ENCODE peak calls at places on chromosomes 4 and X, in six cellular contexts. M is aorta; B is mammary epithelial cell; O is lung; W is CD4-positive, alpha-beta T cell; J is HCT116. D is an unnamed sample.

GRCh38 chrX:47373198-47373597 is 2.8 kb downstream of the ZNF157 start:
- DNase-seq in M (no peak), B (no peak), O (no peak), W (no peak), J (no peak), D (no peak)

GRCh38 chr4:70359115-70359661 is 1.4 kb upstream of the SMR3A start:
- DNase-seq in M (no peak), B (peak; percentile 7), O (no peak), W (no peak), J (no peak), D (no peak)

GRCh38 chr4:173448103-173448502 is 49.2 kb upstream of the SCRG1 start:
- DNase-seq in M (no peak), B (no peak), O (no peak), W (no peak), J (no peak), D (peak; percentile 77)

GRCh38 chr4:94127707-94128328 is 79.8 kb upstream of the SMARCAD1 start:
- DNase-seq in M (no peak), B (peak; percentile 19), O (no peak), W (no peak), J (peak; percentile 50), D (no peak)

GRCh38 chr4:150306719-150307118 is 228.5 kb downstream of the DCLK2 start:
- DNase-seq in M (no peak), B (no peak), O (no peak), W (no peak), J (no peak), D (no peak)

GRCh38 chr4:40552536-40552935 is 77.1 kb downstream of the RBM47 start:
- DNase-seq in M (no peak), B (no peak), O (no peak), W (no peak), J (no peak), D (peak; percentile 56)

GRCh38 chr4:7470111-7470510 is 35.4 kb upstream of the PSAPL1 start:
- DNase-seq in M (no peak), B (no peak), O (no peak), W (no peak), J (no peak), D (no peak)

GRCh38 chr4:146495277-146495676 is 26.5 kb downstream of the SLC10A7 start:
- DNase-seq in M (no peak), B (peak; percentile 11), O (no peak), W (no peak), J (no peak), D (no peak)

GRCh38 chr4:10085828-10086505 is 30.6 kb downstream of the WDR1 start:
- DNase-seq in M (peak; percentile 33), B (no peak), O (no peak), W (no peak), J (no peak), D (no peak)

GRCh38 chrX:85024044-85024443 is 20.4 kb downstream of the APOOL start:
- DNase-seq in M (no peak), B (no peak), O (no peak), W (no peak), J (no peak), D (no peak)

GRCh38 chrX:124018031-124018430 is 56.5 kb downstream of the STAG2 start:
- DNase-seq in M (no peak), B (no peak), O (no peak), W (no peak), J (no peak), D (no peak)

GRCh38 chr4:173360587-173361221 is 10.1 kb upstream of the SAP30 start:
- DNase-seq in M (no peak), B (no peak), O (no peak), W (no peak), J (no peak), D (no peak)

GRCh38 chr4:112647785-112648184 is 10.8 kb downstream of the LARP7 start:
- DNase-seq in M (no peak), B (no peak), O (no peak), W (no peak), J (no peak), D (no peak)

GRCh38 chrX:63434665-63435064 is 83.5 kb upstream of the SPIN4 start:
- DNase-seq in M (no peak), B (peak; percentile 67), O (no peak), W (no peak), J (peak; percentile 18), D (no peak)

GRCh38 chrX:40094900-40095587 is 2.7 kb downstream of the BCOR start:
- DNase-seq in M (no peak), B (no peak), O (no peak), W (no peak), J (no peak), D (no peak)

GRCh38 chr4:158250321-158250720 is 40.0 kb downstream of the TMEM144 start:
- DNase-seq in M (peak; percentile 56), B (no peak), O (no peak), W (no peak), J (no peak), D (no peak)

GRCh38 chr4:168162604-168163003 is 70.3 kb downstream of the ANXA10 start:
- DNase-seq in M (no peak), B (peak; percentile 82), O (no peak), W (no peak), J (no peak), D (no peak)

GRCh38 chr4:53651142-53651720 is 59.9 kb upstream of the LNX1 start:
- DNase-seq in M (no peak), B (no peak), O (no peak), W (no peak), J (no peak), D (no peak)

GRCh38 chr4:126213996-126214395 is 899.2 kb downstream of the FAT4 start:
- DNase-seq in M (no peak), B (peak; percentile 5), O (no peak), W (no peak), J (no peak), D (no peak)

GRCh38 chr4:11483076-11483475 is 54.4 kb upstream of the HS3ST1 start:
- DNase-seq in M (no peak), B (no peak), O (no peak), W (no peak), J (no peak), D (no peak)

GRCh38 chrX:150536455-150537116 is 31.8 kb upstream of the MTM1 start:
- DNase-seq in M (no peak), B (no peak), O (no peak), W (no peak), J (peak; percentile 3), D (no peak)

GRCh38 chr4:1082215-1083182 is 30.9 kb downstream of the RNF212 start:
- DNase-seq in M (peak; percentile 89), B (peak; percentile 98), O (peak; percentile 89), W (no peak), J (no peak), D (peak; percentile 91)

GRCh38 chr4:107757860-107758476 is 37.9 kb upstream of the PAPSS1 start:
- DNase-seq in M (no peak), B (no peak), O (no peak), W (no peak), J (no peak), D (no peak)

GRCh38 chrX:107610667-107611066 is 17.6 kb upstream of the PRPS1 start:
- DNase-seq in M (no peak), B (no peak), O (no peak), W (no peak), J (no peak), D (no peak)

GRCh38 chrX:71910526-71911022 is at the start of gene NHSL2:
- DNase-seq in M (no peak), B (no peak), O (no peak), W (peak; percentile 3), J (no peak), D (peak; percentile 19)

GRCh38 chr4:8393593-8394038 is 46.9 kb downstream of the ACOX3 start:
- DNase-seq in M (peak; percentile 82), B (peak; percentile 84), O (peak; percentile 55), W (no peak), J (no peak), D (peak; percentile 89)

GRCh38 chrX:138748480-138748879 is 37.0 kb upstream of the FGF13 start:
- DNase-seq in M (no peak), B (no peak), O (no peak), W (no peak), J (no peak), D (no peak)

GRCh38 chr4:120071192-120071795 is 4.6 kb upstream of the MAD2L1 start:
- DNase-seq in M (no peak), B (peak; percentile 38), O (peak; percentile 36), W (peak; percentile 27), J (peak; percentile 57), D (no peak)

GRCh38 chr4:13599159-13599558 is 28.4 kb downstream of the BOD1L1 start:
- DNase-seq in M (no peak), B (no peak), O (no peak), W (no peak), J (no peak), D (no peak)

GRCh38 chr4:53477666-53478065 is 100.2 kb downstream of the FIP1L1 start:
- DNase-seq in M (no peak), B (no peak), O (no peak), W (no peak), J (no peak), D (no peak)

GRCh38 chr4:110460074-110460761 is 15.7 kb upstream of the ENPEP start:
- DNase-seq in M (no peak), B (no peak), O (no peak), W (no peak), J (no peak), D (no peak)

GRCh38 chrX:19375546-19375945 is 31.8 kb downstream of the PDHA1 start:
- DNase-seq in M (no peak), B (no peak), O (no peak), W (no peak), J (no peak), D (no peak)

GRCh38 chrX:2550288-2551020 is 49.7 kb upstream of the DHRSX start:
- DNase-seq in M (no peak), B (no peak), O (no peak), W (no peak), J (no peak), D (no peak)

GRCh38 chr4:133149364-133149695 is 236 bp downstream of the PCDH10 start:
- DNase-seq in M (no peak), B (no peak), O (no peak), W (no peak), J (no peak), D (no peak)
- H3K9me3 ChIP-seq in M (no peaks in the 10 kb centered on the region), B (no peaks in the 10 kb centered on the region), O (no peaks in the 10 kb centered on the region), W (no peaks in the 10 kb centered on the region), J (no peaks in the 10 kb centered on the region), D (no peaks in the 10 kb centered on the region)

GRCh38 chrX:79162076-79162475 is 17.6 kb downstream of the GPR174 start:
- DNase-seq in M (no peak), B (no peak), O (no peak), W (no peak), J (no peak), D (no peak)
- H3K27me3 ChIP-seq in M (no peaks in the 10 kb centered on the region), B (no peaks in the 10 kb centered on the region), O (no peaks in the 10 kb centered on the region), W (no peaks in the 10 kb centered on the region), J (no peaks in the 10 kb centered on the region), D (no peaks in the 10 kb centered on the region)

DNA sequence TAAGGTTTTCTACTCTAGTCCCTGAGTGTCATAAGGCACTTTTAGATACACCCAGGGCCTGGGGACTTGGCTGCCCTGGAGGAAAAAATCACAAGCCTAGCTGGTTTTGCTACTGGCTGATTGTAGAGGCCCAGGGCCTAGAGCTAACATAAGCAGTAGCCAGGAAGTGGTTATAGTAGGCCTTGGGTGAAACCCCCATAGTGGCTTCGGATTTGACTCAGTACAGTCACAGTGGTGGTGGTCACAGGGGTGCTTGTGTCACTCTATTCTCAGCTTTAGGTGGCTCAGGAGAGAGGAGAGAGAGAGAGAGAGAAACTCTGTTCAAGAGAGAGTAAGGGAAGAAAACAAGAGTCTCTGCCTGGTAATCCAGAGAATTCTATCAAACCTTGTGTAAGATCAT is 194.5 kb upstream of the EDA2R start:
- DNase-seq in M (no peak), B (no peak), O (no peak), W (no peak), J (no peak), D (no peak)
- H3K9me3 ChIP-seq in M (no peaks in the 10 kb centered on the region), B (peaks cover 4% of the 10 kb centered on the region), O (no peaks in the 10 kb centered on the region), W (peaks cover 6% of the 10 kb centered on the region), J (no peaks in the 10 kb centered on the region), D (no peaks in the 10 kb centered on the region)

GRCh38 chr4:83392562-83392961 is 57.9 kb upstream of the HPSE start:
- DNase-seq in M (no peak), B (no peak), O (no peak), W (no peak), J (no peak), D (no peak)
- H3K27me3 ChIP-seq in M (no peaks in the 10 kb centered on the region), B (no peaks in the 10 kb centered on the region), O (no peaks in the 10 kb centered on the region), W (no peaks in the 10 kb centered on the region), J (no peaks in the 10 kb centered on the region), D (no peaks in the 10 kb centered on the region)